ENCODE peak calls at places on chromosomes 16 and 17, in five cellular contexts. A is HCT116, N is lower lobe of right lung, U is IMR-90, K is GM12878. L is an unnamed sample.

GRCh38 chr17:72351365-72351764 is 230.5 kb downstream of the SOX9 start:
- DNase-seq in A (no peak), N (no peak), U (no peak), K (no peak), L (no peak)

GRCh38 chr17:49873466-49873865 is 25.6 kb upstream of the TAC4 start:
- DNase-seq in A (no peak), N (no peak), U (no peak), K (no peak), L (no peak)

GRCh38 chr17:19003966-19004600 is 481 bp downstream of the FAM83G start:
- DNase-seq in A (no peak), N (no peak), U (peak; percentile 36), K (no peak), L (no peak)

GRCh38 chr16:86075488-86075785 is 176.5 kb downstream of the IRF8 start:
- DNase-seq in A (no peak), N (no peak), U (peak; percentile 59), K (no peak), L (no peak)

GRCh38 chr16:19502395-19503131 is 19.3 kb downstream of the GDE1 start:
- DNase-seq in A (peak; percentile 73), N (peak; percentile 69), U (peak; percentile 73), K (no peak), L (no peak)

GRCh38 chr17:2610195-2610594 is 16.7 kb downstream of the PAFAH1B1 start:
- DNase-seq in A (no peak), N (no peak), U (no peak), K (no peak), L (no peak)

GRCh38 chr17:49190932-49191331 is 19.4 kb downstream of the GNGT2 start:
- DNase-seq in A (no peak), N (no peak), U (no peak), K (no peak), L (no peak)

GRCh38 chr17:41939044-41939695 is 8.8 kb downstream of the ODAD4 start:
- DNase-seq in A (no peak), N (no peak), U (no peak), K (no peak), L (no peak)

GRCh38 chr16:76232704-76233103 is 44.5 kb upstream of the CNTNAP4 start:
- DNase-seq in A (no peak), N (no peak), U (no peak), K (no peak), L (no peak)

GRCh38 chr17:17401271-17401781 is 75.5 kb upstream of the MED9 start:
- DNase-seq in A (peak; percentile 31), N (no peak), U (no peak), K (no peak), L (no peak)

GRCh38 chr16:9199312-9199711 is 107.9 kb downstream of the HAPSTR1 start:
- DNase-seq in A (no peak), N (no peak), U (no peak), K (no peak), L (no peak)

GRCh38 chr17:59345476-59345875 is 14.0 kb downstream of the YPEL2 start:
- DNase-seq in A (no peak), N (no peak), U (no peak), K (no peak), L (no peak)

GRCh38 chr17:17022011-17022800 is 20.1 kb upstream of the MPRIP start:
- DNase-seq in A (no peak), N (peak; percentile 43), U (no peak), K (no peak), L (no peak)

GRCh38 chr16:56408379-56409098 is 16.8 kb downstream of the AMFR start:
- DNase-seq in A (no peak), N (no peak), U (no peak), K (no peak), L (no peak)

GRCh38 chr17:77879226-77879895 is 79.1 kb upstream of the TNRC6C start:
- DNase-seq in A (no peak), N (peak; percentile 35), U (no peak), K (no peak), L (no peak)

GRCh38 chr17:8766731-8767130 is 8.4 kb upstream of the SPDYE4 start:
- DNase-seq in A (no peak), N (no peak), U (no peak), K (no peak), L (no peak)

GRCh38 chr16:11334831-11335404 is 10.3 kb upstream of the RMI2 start:
- DNase-seq in A (no peak), N (no peak), U (no peak), K (no peak), L (no peak)

GRCh38 chr17:1186923-1187771 is 7.4 kb upstream of the ABR start:
- DNase-seq in A (peak; percentile 72), N (peak; percentile 90), U (peak; percentile 84), K (no peak), L (no peak)

GRCh38 chr17:58447039-58447975 is 30.0 kb upstream of the RNF43 start:
- DNase-seq in A (peak; percentile 95), N (peak; percentile 82), U (peak; percentile 85), K (peak; percentile 53), L (peak; percentile 71)

GRCh38 chr16:77234611-77235010 is 35.4 kb downstream of the SYCE1L start:
- DNase-seq in A (no peak), N (no peak), U (no peak), K (no peak), L (no peak)

GRCh38 chr17:65389956-65390355 is 171.5 kb downstream of the AXIN2 start:
- DNase-seq in A (peak; percentile 4), N (no peak), U (peak; percentile 68), K (no peak), L (no peak)

GRCh38 chr16:84255050-84255810 is 15.4 kb upstream of the KCNG4 start:
- DNase-seq in A (no peak), N (no peak), U (no peak), K (no peak), L (no peak)

GRCh38 chr17:6699997-6700947 is 12.9 kb downstream of the SLC13A5 start:
- DNase-seq in A (no peak), N (no peak), U (no peak), K (no peak), L (no peak)

GRCh38 chr17:39752241-39752831 is 14.6 kb downstream of the GRB7 start:
- DNase-seq in A (no peak), N (no peak), U (no peak), K (no peak), L (no peak)

GRCh38 chr17:31357831-31358400 is 33.6 kb upstream of the RAB11FIP4 start:
- DNase-seq in A (no peak), N (no peak), U (peak; percentile 47), K (no peak), L (no peak)

GRCh38 chr17:1515640-1516402 is 591 bp downstream of the INPP5K start:
- DNase-seq in A (peak; percentile 51), N (peak; percentile 55), U (peak; percentile 91), K (peak; percentile 70), L (peak; percentile 78)

GRCh38 chr16:25959216-25959615 is 267.5 kb downstream of the HS3ST4 start:
- DNase-seq in A (no peak), N (no peak), U (no peak), K (no peak), L (no peak)

GRCh38 chr17:9071016-9071415 is 49.7 kb downstream of the NTN1 start:
- DNase-seq in A (no peak), N (no peak), U (no peak), K (no peak), L (no peak)

GRCh38 chr17:68198931-68199836 is 48.7 kb upstream of the AMZ2 start:
- DNase-seq in A (no peak), N (no peak), U (no peak), K (no peak), L (no peak)

GRCh38 chr16:85949787-85950186 is 50.8 kb downstream of the IRF8 start:
- DNase-seq in A (no peak), N (no peak), U (no peak), K (no peak), L (no peak)

GRCh38 chr17:56499799-56500388 is 93.6 kb upstream of the NOG start:
- DNase-seq in A (peak; percentile 57), N (no peak), U (peak; percentile 37), K (no peak), L (peak; percentile 4)

GRCh38 chr17:1928976-1929375 is 96.2 kb downstream of the RTN4RL1 start:
- DNase-seq in A (no peak), N (no peak), U (no peak), K (no peak), L (no peak)

GRCh38 chr17:16273929-16274339 is 56.9 kb downstream of the PIGL start:
- DNase-seq in A (no peak), N (no peak), U (no peak), K (no peak), L (no peak)

GRCh38 chr17:28547623-28548416 is 4.6 kb downstream of the UNC119 start:
- DNase-seq in A (peak; percentile 68), N (peak; percentile 82), U (peak; percentile 50), K (peak; percentile 73), L (peak; percentile 64)
- TF ChIP-seq CTCF in A (peak; percentile 99), N (peak; percentile 93), U (peak; percentile 80), K (peak; percentile 99), L (peak; percentile 95)

GRCh38 chr16:82633964-82634600 is 7.3 kb downstream of the CDH13 start:
- DNase-seq in A (no peak), N (no peak), U (peak; percentile 46), K (no peak), L (no peak)

GRCh38 chr16:82630688-82631087 is 3.9 kb downstream of the CDH13 start:
- DNase-seq in A (no peak), N (no peak), U (peak; percentile 60), K (no peak), L (no peak)

GRCh38 chr16:82630219-82630618 is 3.5 kb downstream of the CDH13 start:
- DNase-seq in A (no peak), N (no peak), U (peak; percentile 68), K (no peak), L (no peak)

GRCh38 chr16:82629441-82630027 is 2.8 kb downstream of the CDH13 start:
- DNase-seq in A (no peak), N (no peak), U (peak; percentile 34), K (no peak), L (no peak)

GRCh38 chr16:82631701-82632685 is 5.2 kb downstream of the CDH13 start:
- DNase-seq in A (no peak), N (no peak), U (peak; percentile 33), K (no peak), L (no peak)
- TF ChIP-seq CTCF in A (peak; percentile 56), N (no peak), U (peak; percentile 30), K (peak; percentile 7), L (peak; percentile 57)

GRCh38 chr16:89071686-89072182 is 21.9 kb upstream of the ACSF3 start:
- DNase-seq in A (no peak), N (no peak), U (no peak), K (no peak), L (no peak)
- TF ChIP-seq CTCF in A (no peak), N (no peak), U (no peak), K (no peak), L (no peak)

DNA sequence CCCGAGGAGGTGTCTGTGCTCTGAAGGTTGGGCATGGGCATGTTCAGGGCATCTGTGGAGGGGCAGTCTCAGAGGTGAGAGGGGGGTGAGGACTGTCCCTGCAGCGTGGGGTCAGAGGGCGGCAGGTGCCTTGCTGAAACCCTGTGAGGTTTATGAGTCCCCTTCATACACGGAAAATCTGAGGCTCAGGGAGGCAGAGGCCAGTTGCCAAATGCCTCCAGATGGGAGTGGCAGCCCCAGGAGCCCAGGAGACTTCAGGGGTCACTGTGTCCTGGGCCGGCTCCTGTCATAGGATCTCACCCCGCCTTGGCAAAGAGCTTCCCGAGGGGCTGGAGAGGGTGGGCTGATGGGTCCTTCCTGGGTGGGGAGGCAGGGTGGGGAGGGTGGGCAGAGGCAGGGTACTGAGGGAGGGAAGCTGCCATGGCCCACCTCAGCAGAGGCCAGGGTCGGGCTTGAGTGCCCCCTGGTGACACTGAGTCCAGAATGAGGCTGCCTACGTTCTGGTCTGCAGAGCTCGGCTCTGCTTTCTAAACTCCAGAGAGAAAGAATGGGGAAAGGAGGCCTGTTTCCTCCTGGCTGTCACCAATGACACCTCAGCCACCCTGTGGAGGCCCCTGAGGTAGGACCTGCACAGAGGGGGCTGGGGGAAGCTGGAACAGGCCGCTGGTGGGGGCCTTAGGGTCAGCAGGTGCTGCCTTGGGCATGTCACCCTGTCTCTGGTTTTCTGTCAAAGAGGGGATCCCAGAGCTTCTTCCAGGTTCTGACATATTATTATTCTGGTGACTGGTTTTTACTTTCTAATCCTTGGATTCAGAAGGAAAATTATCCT is 1.1 kb downstream of the LGALS9 start:
- DNase-seq in A (no peak), N (peak; percentile 36), U (no peak), K (no peak), L (no peak)
- TF ChIP-seq CTCF in A (no peak), N (no peak), U (no peak), K (peak; percentile 50), L (peak; percentile 33)

L was measured in GM12864.